ENCODE peak calls at places on chromosome 9, in five cellular contexts. P is K562, D is IMR-90, H is GM12878, U is HepG2. F is an unnamed sample.

GRCh38 chr9:91315191-91315590 is 46.5 kb downstream of the AUH start:
- DNase-seq in P (no peak), U (no peak), H (no peak), D (no peak), F (no peak)

GRCh38 chr9:109717342-109717741 is 62.7 kb upstream of the PALM2AKAP2 start:
- DNase-seq in U (no peak), H (no peak), P (no peak), D (peak), F (no peak)

GRCh38 chr9:125513634-125514413 is 193.2 kb downstream of the MAPKAP1 start:
- DNase-seq in D (peak), P (peak), U (peak), H (peak), F (no peak)

GRCh38 chr9:74500584-74500924 is 3.4 kb downstream of the RORB start:
- DNase-seq in H (no peak), P (no peak), D (no peak), U (no peak), F (peak)

GRCh38 chr9:134814598-134815215 is 65.9 kb upstream of the FCN2 start:
- DNase-seq in P (no peak), U (no peak), D (peak), H (no peak), F (no peak)

GRCh38 chr9:76116913-76117312 is 226.4 kb downstream of the PCSK5 start:
- DNase-seq in P (no peak), D (no peak), H (no peak), U (no peak), F (no peak)

GRCh38 chr9:69937358-69937757 is 106.3 kb upstream of the MAMDC2 start:
- DNase-seq in H (no peak), U (no peak), P (peak), D (peak), F (no peak)

GRCh38 chr9:26863074-26863473 is 29.5 kb downstream of the CAAP1 start:
- DNase-seq in D (peak), U (peak), H (no peak), P (no peak), F (peak)

GRCh38 chr9:124284940-124285441 is 27.2 kb downstream of the NEK6 start:
- DNase-seq in D (peak), H (no peak), U (no peak), P (no peak), F (no peak)

GRCh38 chr9:129679537-129679936 is 14.1 kb downstream of the PRRX2 start:
- DNase-seq in U (no peak), P (no peak), H (no peak), D (no peak), F (no peak)

GRCh38 chr9:105132006-105132405 is 112.4 kb upstream of the SLC44A1 start:
- DNase-seq in D (no peak), U (no peak), H (no peak), P (no peak), F (no peak)

GRCh38 chr9:105126233-105126632 is 118.2 kb upstream of the SLC44A1 start:
- DNase-seq in P (no peak), D (peak), H (no peak), U (no peak), F (no peak)

GRCh38 chr9:87556039-87556438 is 58.4 kb downstream of the DAPK1 start:
- DNase-seq in P (no peak), D (no peak), U (no peak), H (no peak), F (no peak)
- TF ChIP-seq SMC3 in P (no peak), D (no peak), U (no peak), H (no peak), F (no peak)

DNA sequence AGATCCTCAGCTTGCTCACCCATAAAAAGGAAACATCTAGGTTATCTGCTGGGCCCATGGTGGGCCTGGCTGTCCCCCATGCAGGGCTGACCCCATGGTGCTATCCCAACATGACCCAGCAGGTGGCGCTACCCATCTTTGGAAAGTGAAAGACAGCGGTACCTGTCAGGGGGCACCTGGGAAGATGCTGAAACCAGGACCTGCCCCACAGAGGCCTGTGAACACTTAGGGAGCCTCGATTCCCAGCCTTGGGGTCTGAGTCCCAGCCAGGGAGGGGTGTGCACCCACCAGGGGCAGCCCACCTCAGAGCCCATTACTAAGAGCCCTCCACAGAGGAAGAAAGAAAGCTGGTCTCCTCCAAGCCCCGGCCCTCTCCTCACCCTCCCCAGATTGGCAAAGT is 46.6 kb upstream of the IPPK start:
- DNase-seq in D (peak), U (peak), H (no peak), P (peak), F (peak)
- TF ChIP-seq MXI1 in D (no peak), U (no peak), H (no peak), P (no peak), F (no peak)

DNA sequence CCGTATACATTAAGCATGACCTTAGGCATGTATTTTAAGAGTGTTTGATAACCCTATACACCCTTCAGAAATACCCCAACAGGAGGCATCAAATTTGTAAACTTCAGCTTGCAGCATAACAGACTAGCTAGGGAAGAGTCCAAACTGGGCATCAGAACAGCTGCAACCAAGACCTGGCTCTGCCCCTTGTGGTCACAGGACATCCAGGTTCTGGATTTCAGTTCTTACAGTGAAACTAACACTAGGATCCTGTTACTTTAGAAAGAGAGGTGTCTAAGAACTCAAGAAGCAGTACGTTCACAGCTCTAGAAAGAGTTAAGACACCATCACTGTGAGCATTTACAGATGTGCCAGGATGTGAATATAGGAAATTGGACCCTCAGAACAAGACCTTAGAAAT is 229.8 kb downstream of the BNC2 start:
- DNase-seq in H (no peak), U (no peak), P (no peak), D (no peak), F (no peak)
- TF ChIP-seq SMC3 in H (no peak), U (no peak), P (no peak), D (no peak), F (no peak)

GRCh38 chr9:122125158-122125890 is 32.2 kb upstream of the TTLL11 start:
- DNase-seq in P (peak), U (peak), H (no peak), D (peak), F (peak)

GRCh38 chr9:122125891-122126331 is 32.8 kb upstream of the TTLL11 start:
- DNase-seq in D (peak), P (peak), H (no peak), U (peak), F (peak)

GRCh38 chr9:122128007-122128406 is 31.6 kb downstream of the NDUFA8 start:
- DNase-seq in D (no peak), P (no peak), U (no peak), H (no peak), F (no peak)

GRCh38 chr9:122127396-122127798 is 32.2 kb downstream of the NDUFA8 start:
- DNase-seq in H (no peak), P (no peak), D (no peak), U (no peak), F (no peak)

DNA sequence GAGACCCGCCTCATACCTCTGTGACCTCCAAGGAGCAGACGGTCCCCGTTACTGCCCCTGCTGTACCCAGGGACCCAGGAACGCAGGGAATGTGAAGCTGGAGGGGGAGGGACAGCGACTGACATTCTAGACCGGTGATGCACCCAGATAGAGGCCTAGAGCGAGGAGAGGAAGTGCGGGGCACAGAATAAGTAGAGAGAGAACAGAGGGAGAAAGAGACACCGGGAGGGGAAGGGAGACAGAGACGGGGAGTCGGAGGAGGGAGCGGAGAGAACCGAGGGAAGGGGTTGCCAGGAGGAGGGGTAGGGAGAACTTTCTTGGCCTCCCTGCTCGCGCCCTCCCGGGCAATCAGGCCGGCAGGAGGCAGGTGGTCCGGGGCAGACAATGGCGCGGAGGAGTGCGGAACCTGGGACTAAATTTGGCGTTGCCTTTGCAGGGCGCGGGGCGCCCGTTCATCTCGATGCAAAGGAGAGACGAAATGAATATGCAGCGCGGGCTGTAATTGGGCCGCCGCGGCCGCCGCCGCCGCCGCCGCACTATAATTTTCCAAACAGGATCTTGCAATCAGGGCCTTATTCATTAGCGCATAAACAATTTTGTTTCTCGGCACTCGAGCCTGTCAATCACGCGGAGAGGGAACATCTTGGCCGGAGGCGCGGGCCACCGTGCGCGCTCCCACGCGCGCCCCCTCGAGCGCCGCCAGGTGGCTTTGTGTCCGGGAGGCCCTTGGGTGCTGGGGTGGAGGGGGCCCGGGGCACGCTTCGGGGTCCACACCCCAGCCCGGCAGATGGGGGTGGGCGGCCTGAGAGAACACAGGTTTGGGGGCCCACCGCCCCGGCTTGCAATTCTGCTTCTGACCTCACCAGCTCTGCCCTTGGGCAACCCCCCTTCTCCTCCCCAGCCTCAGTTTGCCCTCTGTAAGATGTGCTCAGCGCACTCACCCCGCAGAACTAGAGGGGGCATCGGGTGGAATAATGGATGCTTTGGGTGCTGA is 32.9 kb downstream of the NDUFA8 start:
- DNase-seq in H (no peak), D (peak), P (no peak), U (peak), F (peak)
- TF ChIP-seq MXI1 in H (no peak), D (no peak), P (no peak), U (no peak), F (no peak)

GRCh38 chr9:112166176-112167140 is 8.6 kb downstream of the SUSD1 start:
- DNase-seq in H (no peak), U (peak), P (peak), D (peak), F (no peak)

GRCh38 chr9:112170968-112171367 is 4.1 kb downstream of the SUSD1 start:
- DNase-seq in D (no peak), H (no peak), U (no peak), P (peak), F (no peak)

GRCh38 chr9:112170235-112170634 is 4.9 kb downstream of the SUSD1 start:
- DNase-seq in H (no peak), U (no peak), P (peak), D (no peak), F (no peak)

GRCh38 chr9:112168197-112168596 is 6.9 kb downstream of the SUSD1 start:
- DNase-seq in P (no peak), H (no peak), U (no peak), D (no peak), F (no peak)

GRCh38 chr9:112169368-112169767 is 5.7 kb downstream of the SUSD1 start:
- DNase-seq in P (no peak), H (no peak), U (no peak), D (no peak), F (no peak)
- TF ChIP-seq SMC3 in P (no peak), H (no peak), U (no peak), D (no peak), F (no peak)

GRCh38 chr9:127224883-127225739 is 39.5 kb upstream of the GARNL3 start:
- DNase-seq in D (peak), U (peak), P (peak), H (no peak), F (peak)
- TF ChIP-seq MXI1 in D (peak), U (peak), P (no peak), H (no peak), F (peak)

DNA sequence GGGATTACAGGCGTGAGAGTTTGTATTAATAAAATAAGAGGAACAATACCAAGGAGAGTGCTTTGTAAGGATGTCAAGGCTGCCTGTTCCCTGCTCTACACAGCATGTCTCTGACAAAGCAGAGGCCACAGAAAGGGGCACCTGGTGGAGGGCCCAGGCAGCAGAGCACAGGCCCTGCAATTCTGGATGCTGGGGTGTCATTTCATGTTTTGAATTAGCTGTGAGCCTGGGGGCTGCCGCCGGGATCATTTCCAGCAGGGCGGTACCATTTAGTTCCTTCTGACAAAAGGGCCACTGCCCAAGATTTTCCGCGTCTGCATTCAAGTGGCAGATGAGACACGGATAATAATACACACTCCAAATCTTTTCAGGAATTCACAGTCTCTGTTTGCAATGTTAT is 396.9 kb downstream of the GADD45G start:
- DNase-seq in U (no peak), D (no peak), P (no peak), H (no peak), F (peak)
- TF ChIP-seq SMC3 in U (no peak), D (no peak), P (no peak), H (no peak), F (no peak)

GRCh38 chr9:12703996-12704395 is 10.8 kb downstream of the TYRP1 start:
- DNase-seq in P (no peak), U (no peak), D (peak), H (no peak), F (no peak)

GRCh38 chr9:12712532-12712931 is 19.3 kb downstream of the TYRP1 start:
- DNase-seq in U (no peak), H (no peak), D (no peak), P (no peak), F (no peak)

GRCh38 chr9:12705738-12706391 is 12.7 kb downstream of the TYRP1 start:
- DNase-seq in P (no peak), H (no peak), U (no peak), D (no peak), F (no peak)

GRCh38 chr9:12708562-12709298 is 15.5 kb downstream of the TYRP1 start:
- DNase-seq in D (peak), H (no peak), U (peak), P (no peak), F (no peak)
- TF ChIP-seq MXI1 in D (no peak), H (no peak), U (no peak), P (no peak), F (no peak)

GRCh38 chr9:135820661-135821060 is 86.7 kb downstream of the CAMSAP1 start:
- DNase-seq in P (no peak), D (no peak), H (no peak), U (no peak), F (no peak)
- TF ChIP-seq SMC3 in P (no peak), D (no peak), H (no peak), U (no peak), F (no peak)